ENCODE peak calls at places on chromosomes 11 and 22, in seven cellular contexts. One of them, this sample, is unnamed.
A peak's percentile ranks its signal among the peaks of the same experiment; 100 is the strongest.

GRCh38 chr22:46941958-46942815 is 179.7 kb downstream of the TBC1D22A start:
- DNase-seq in CD8-positive, alpha-beta T cell: no peak
- DNase-seq in posterior cingulate gyrus: no peak
- DNase-seq in osteocyte: no peak
- DNase-seq in heart left ventricle: peak; percentile 38
- DNase-seq in stimulated activated CD8-positive, alpha-beta memory T cell treated with anti-CD3 and anti-CD28 coated beads, Interleukin-15, amount 100 ng/mL, for 1 hour: no peak
- DNase-seq in EL: no peak
- DNase-seq in this sample: no peak

GRCh38 chr22:25564320-25564978 is at the start of gene GRK3:
- DNase-seq in heart left ventricle: peak; percentile 81
- DNase-seq in posterior cingulate gyrus: peak; percentile 57
- DNase-seq in osteocyte: no peak
- DNase-seq in EL: peak; percentile 76
- DNase-seq in CD8-positive, alpha-beta T cell: peak; percentile 38
- DNase-seq in stimulated activated CD8-positive, alpha-beta memory T cell treated with anti-CD3 and anti-CD28 coated beads, Interleukin-15, amount 100 ng/mL, for 1 hour: peak; percentile 15
- DNase-seq in this sample: peak; percentile 87

GRCh38 chr11:8787372-8787771 is 104.8 kb downstream of the RPL27A start:
- DNase-seq in CD8-positive, alpha-beta T cell: no peak
- DNase-seq in stimulated activated CD8-positive, alpha-beta memory T cell treated with anti-CD3 and anti-CD28 coated beads, Interleukin-15, amount 100 ng/mL, for 1 hour: no peak
- DNase-seq in posterior cingulate gyrus: no peak
- DNase-seq in heart left ventricle: no peak
- DNase-seq in osteocyte: no peak
- DNase-seq in EL: peak; percentile 20
- DNase-seq in this sample: no peak

GRCh38 chr22:29660021-29660420 is 56.6 kb downstream of the NF2 start:
- DNase-seq in posterior cingulate gyrus: no peak
- DNase-seq in EL: no peak
- DNase-seq in osteocyte: no peak
- DNase-seq in heart left ventricle: no peak
- DNase-seq in stimulated activated CD8-positive, alpha-beta memory T cell treated with anti-CD3 and anti-CD28 coated beads, Interleukin-15, amount 100 ng/mL, for 1 hour: no peak
- DNase-seq in CD8-positive, alpha-beta T cell: no peak
- DNase-seq in this sample: no peak

GRCh38 chr22:36306227-36306626 is 53.3 kb downstream of the APOL1 start:
- DNase-seq in posterior cingulate gyrus: no peak
- DNase-seq in stimulated activated CD8-positive, alpha-beta memory T cell treated with anti-CD3 and anti-CD28 coated beads, Interleukin-15, amount 100 ng/mL, for 1 hour: no peak
- DNase-seq in osteocyte: no peak
- DNase-seq in CD8-positive, alpha-beta T cell: no peak
- DNase-seq in heart left ventricle: no peak
- DNase-seq in EL: no peak
- DNase-seq in this sample: no peak

GRCh38 chr11:68536706-68537105 is 76.2 kb downstream of the PPP6R3 start:
- DNase-seq in osteocyte: no peak
- DNase-seq in EL: no peak
- DNase-seq in CD8-positive, alpha-beta T cell: no peak
- DNase-seq in posterior cingulate gyrus: no peak
- DNase-seq in heart left ventricle: no peak
- DNase-seq in stimulated activated CD8-positive, alpha-beta memory T cell treated with anti-CD3 and anti-CD28 coated beads, Interleukin-15, amount 100 ng/mL, for 1 hour: no peak
- DNase-seq in this sample: no peak

GRCh38 chr11:70641366-70641765 is 243.0 kb downstream of the CTTN start:
- DNase-seq in CD8-positive, alpha-beta T cell: no peak
- DNase-seq in heart left ventricle: no peak
- DNase-seq in osteocyte: no peak
- DNase-seq in posterior cingulate gyrus: no peak
- DNase-seq in stimulated activated CD8-positive, alpha-beta memory T cell treated with anti-CD3 and anti-CD28 coated beads, Interleukin-15, amount 100 ng/mL, for 1 hour: no peak
- DNase-seq in EL: no peak
- DNase-seq in this sample: no peak

GRCh38 chr11:65777241-65777640 is 3.5 kb downstream of the AP5B1 start:
- DNase-seq in stimulated activated CD8-positive, alpha-beta memory T cell treated with anti-CD3 and anti-CD28 coated beads, Interleukin-15, amount 100 ng/mL, for 1 hour: no peak
- DNase-seq in CD8-positive, alpha-beta T cell: no peak
- DNase-seq in heart left ventricle: no peak
- DNase-seq in EL: no peak
- DNase-seq in posterior cingulate gyrus: no peak
- DNase-seq in osteocyte: peak; percentile 62
- DNase-seq in this sample: peak; percentile 38

GRCh38 chr11:59204736-59205135 is 8.0 kb downstream of the MPEG1 start:
- DNase-seq in EL: peak; percentile 46
- DNase-seq in CD8-positive, alpha-beta T cell: no peak
- DNase-seq in stimulated activated CD8-positive, alpha-beta memory T cell treated with anti-CD3 and anti-CD28 coated beads, Interleukin-15, amount 100 ng/mL, for 1 hour: no peak
- DNase-seq in osteocyte: no peak
- DNase-seq in heart left ventricle: no peak
- DNase-seq in posterior cingulate gyrus: no peak
- DNase-seq in this sample: no peak

GRCh38 chr11:117725048-117725734 is 71.8 kb downstream of the DSCAML1 start:
- DNase-seq in stimulated activated CD8-positive, alpha-beta memory T cell treated with anti-CD3 and anti-CD28 coated beads, Interleukin-15, amount 100 ng/mL, for 1 hour: no peak
- DNase-seq in CD8-positive, alpha-beta T cell: no peak
- DNase-seq in posterior cingulate gyrus: no peak
- DNase-seq in heart left ventricle: no peak
- DNase-seq in EL: no peak
- DNase-seq in osteocyte: no peak
- DNase-seq in this sample: no peak

GRCh38 chr11:33881651-33882279 is 10.1 kb downstream of the LMO2 start:
- DNase-seq in posterior cingulate gyrus: no peak
- DNase-seq in EL: no peak
- DNase-seq in heart left ventricle: no peak
- DNase-seq in CD8-positive, alpha-beta T cell: no peak
- DNase-seq in osteocyte: no peak
- DNase-seq in stimulated activated CD8-positive, alpha-beta memory T cell treated with anti-CD3 and anti-CD28 coated beads, Interleukin-15, amount 100 ng/mL, for 1 hour: no peak
- DNase-seq in this sample: no peak

GRCh38 chr11:44028401-44028800 is 19.4 kb upstream of the ACCSL start:
- DNase-seq in osteocyte: peak; percentile 38
- DNase-seq in stimulated activated CD8-positive, alpha-beta memory T cell treated with anti-CD3 and anti-CD28 coated beads, Interleukin-15, amount 100 ng/mL, for 1 hour: no peak
- DNase-seq in heart left ventricle: no peak
- DNase-seq in EL: no peak
- DNase-seq in CD8-positive, alpha-beta T cell: no peak
- DNase-seq in posterior cingulate gyrus: no peak
- DNase-seq in this sample: no peak

GRCh38 chr11:75203138-75203537 is 37.4 kb upstream of the TPBGL start:
- DNase-seq in posterior cingulate gyrus: no peak
- DNase-seq in CD8-positive, alpha-beta T cell: no peak
- DNase-seq in stimulated activated CD8-positive, alpha-beta memory T cell treated with anti-CD3 and anti-CD28 coated beads, Interleukin-15, amount 100 ng/mL, for 1 hour: no peak
- DNase-seq in heart left ventricle: no peak
- DNase-seq in osteocyte: no peak
- DNase-seq in EL: no peak
- DNase-seq in this sample: no peak

GRCh38 chr22:25030636-25031035 is 78.1 kb downstream of the KIAA1671 start:
- DNase-seq in stimulated activated CD8-positive, alpha-beta memory T cell treated with anti-CD3 and anti-CD28 coated beads, Interleukin-15, amount 100 ng/mL, for 1 hour: no peak
- DNase-seq in osteocyte: no peak
- DNase-seq in CD8-positive, alpha-beta T cell: no peak
- DNase-seq in EL: no peak
- DNase-seq in posterior cingulate gyrus: no peak
- DNase-seq in heart left ventricle: peak; percentile 58
- DNase-seq in this sample: no peak